ENCODE peak calls at places on chromosomes 4 and X, in six cellular contexts. V, G, E, Q, I and O are unnamed samples.

GRCh38 chr4:34046580-34046979 is 2197.7 kb downstream of the ARAP2 start:
- DNase-seq in V (peak; percentile 61), G (no peak), E (no peak), Q (peak; percentile 15), I (no peak), O (peak; percentile 61)

GRCh38 chr4:1855334-1856070 is 454 bp downstream of the LETM1 start:
- DNase-seq in V (no peak), G (peak; percentile 73), E (peak; percentile 26), Q (no peak), I (no peak), O (no peak)

GRCh38 chrX:154450312-154450711 is 6.4 kb downstream of the FAM50A start:
- DNase-seq in V (no peak), G (no peak), E (no peak), Q (no peak), I (no peak), O (no peak)

GRCh38 chr4:57148177-57148576 is 38.0 kb upstream of the IGFBP7 start:
- DNase-seq in V (no peak), G (no peak), E (no peak), Q (no peak), I (no peak), O (no peak)

GRCh38 chrX:14884714-14885113 is 11.5 kb downstream of the MOSPD2 start:
- DNase-seq in V (no peak), G (no peak), E (no peak), Q (no peak), I (no peak), O (no peak)

GRCh38 chr4:103012085-103012484 is 7.4 kb downstream of the SLC9B1 start:
- DNase-seq in V (peak; percentile 83), G (no peak), E (peak; percentile 53), Q (no peak), I (no peak), O (peak; percentile 81)

GRCh38 chrX:63934160-63934559 is 149.1 kb upstream of the ARHGEF9 start:
- DNase-seq in V (no peak), G (no peak), E (no peak), Q (no peak), I (no peak), O (no peak)

GRCh38 chrX:105758784-105759183 is 63.6 kb upstream of the NRK start:
- DNase-seq in V (no peak), G (no peak), E (no peak), Q (no peak), I (no peak), O (no peak)

GRCh38 chr4:140595065-140595464 is 26.3 kb upstream of the UCP1 start:
- DNase-seq in V (no peak), G (no peak), E (peak; percentile 54), Q (peak; percentile 37), I (no peak), O (peak; percentile 25)

GRCh38 chr4:144962300-144962699 is 135.7 kb downstream of the ANAPC10 start:
- DNase-seq in V (no peak), G (no peak), E (no peak), Q (no peak), I (no peak), O (no peak)

GRCh38 chr4:152259866-152260265 is 276.0 kb downstream of the FBXW7 start:
- DNase-seq in V (no peak), G (no peak), E (no peak), Q (no peak), I (no peak), O (peak; percentile 87)

GRCh38 chr4:107363137-107363536 is 327.0 kb upstream of the DKK2 start:
- DNase-seq in V (no peak), G (no peak), E (no peak), Q (no peak), I (no peak), O (no peak)

GRCh38 chr4:38935391-38936073 is 67.9 kb downstream of the FAM114A1 start:
- DNase-seq in V (no peak), G (no peak), E (no peak), Q (no peak), I (no peak), O (no peak)

GRCh38 chr4:1465173-1466033 is 59.2 kb upstream of the NKX1-1 start:
- DNase-seq in V (no peak), G (peak; percentile 57), E (no peak), Q (no peak), I (no peak), O (no peak)

DNA sequence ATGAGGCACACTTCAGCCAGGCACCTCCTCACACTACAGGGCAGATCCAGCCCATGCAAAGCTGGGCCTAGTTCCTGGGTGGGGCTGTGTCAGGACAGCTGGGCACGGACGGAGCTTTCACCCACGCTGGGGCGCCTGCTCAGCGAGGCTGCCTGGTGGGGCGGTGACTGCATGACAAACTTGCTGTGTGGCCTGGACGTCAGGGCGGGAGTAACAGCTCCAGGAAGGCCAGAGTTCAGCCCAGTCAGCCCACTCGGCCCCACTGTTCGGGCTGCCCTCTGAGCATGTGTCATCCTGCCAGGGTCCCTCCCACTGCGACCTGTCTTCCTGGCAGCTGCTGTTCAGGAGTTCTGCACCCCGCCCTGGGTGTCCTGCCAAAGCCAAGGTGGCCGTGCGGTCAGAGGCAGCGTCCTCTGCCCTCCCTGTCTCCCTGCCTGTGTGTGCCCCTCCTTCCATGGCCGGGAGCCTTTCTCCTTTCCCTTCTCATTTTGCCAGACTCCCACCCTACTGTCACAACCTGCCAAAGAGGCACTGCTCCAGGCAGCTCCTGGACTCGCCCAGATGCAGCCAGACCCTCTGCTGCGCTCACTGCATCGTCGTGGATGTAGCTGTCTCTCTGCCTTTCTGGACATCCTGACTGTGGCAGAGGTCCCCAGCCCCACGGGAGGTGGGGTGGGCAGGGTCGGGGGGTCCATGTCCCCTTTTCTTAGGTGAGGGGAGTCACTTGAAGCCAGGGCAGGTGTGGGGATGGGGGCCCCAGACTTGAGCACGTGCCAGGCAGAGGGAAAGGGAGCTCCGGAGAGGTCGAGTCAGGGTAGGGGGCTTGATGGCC is 33.0 kb upstream of the KIAA0232 start:
- DNase-seq in V (no peak), G (peak; percentile 89), E (peak; percentile 78), Q (peak; percentile 36), I (no peak), O (peak; percentile 48)
- TF ChIP-seq CTCF in V (no peak), G (no peak), E (no peak), Q (no peak), I (no peak), O (no peak)

GRCh38 chrX:41005445-41005992 is 79.7 kb upstream of the USP9X start:
- DNase-seq in V (no peak), G (no peak), E (peak; percentile 7), Q (no peak), I (no peak), O (no peak)
- H3K4me3 ChIP-seq in V (no peak overlapping the region), G (no peak overlapping the region), E (no peak overlapping the region), Q (no peak overlapping the region), I (no peak overlapping the region), O (no peak overlapping the region)

GRCh38 chrX:32408389-32408788 is 803.0 kb downstream of the DMD start:
- DNase-seq in V (no peak), G (no peak), E (no peak), Q (no peak), I (no peak), O (no peak)
- TF ChIP-seq CTCF in V (peak; percentile 15), G (no peak), E (no peak), Q (no peak), I (no peak), O (no peak)

DNA sequence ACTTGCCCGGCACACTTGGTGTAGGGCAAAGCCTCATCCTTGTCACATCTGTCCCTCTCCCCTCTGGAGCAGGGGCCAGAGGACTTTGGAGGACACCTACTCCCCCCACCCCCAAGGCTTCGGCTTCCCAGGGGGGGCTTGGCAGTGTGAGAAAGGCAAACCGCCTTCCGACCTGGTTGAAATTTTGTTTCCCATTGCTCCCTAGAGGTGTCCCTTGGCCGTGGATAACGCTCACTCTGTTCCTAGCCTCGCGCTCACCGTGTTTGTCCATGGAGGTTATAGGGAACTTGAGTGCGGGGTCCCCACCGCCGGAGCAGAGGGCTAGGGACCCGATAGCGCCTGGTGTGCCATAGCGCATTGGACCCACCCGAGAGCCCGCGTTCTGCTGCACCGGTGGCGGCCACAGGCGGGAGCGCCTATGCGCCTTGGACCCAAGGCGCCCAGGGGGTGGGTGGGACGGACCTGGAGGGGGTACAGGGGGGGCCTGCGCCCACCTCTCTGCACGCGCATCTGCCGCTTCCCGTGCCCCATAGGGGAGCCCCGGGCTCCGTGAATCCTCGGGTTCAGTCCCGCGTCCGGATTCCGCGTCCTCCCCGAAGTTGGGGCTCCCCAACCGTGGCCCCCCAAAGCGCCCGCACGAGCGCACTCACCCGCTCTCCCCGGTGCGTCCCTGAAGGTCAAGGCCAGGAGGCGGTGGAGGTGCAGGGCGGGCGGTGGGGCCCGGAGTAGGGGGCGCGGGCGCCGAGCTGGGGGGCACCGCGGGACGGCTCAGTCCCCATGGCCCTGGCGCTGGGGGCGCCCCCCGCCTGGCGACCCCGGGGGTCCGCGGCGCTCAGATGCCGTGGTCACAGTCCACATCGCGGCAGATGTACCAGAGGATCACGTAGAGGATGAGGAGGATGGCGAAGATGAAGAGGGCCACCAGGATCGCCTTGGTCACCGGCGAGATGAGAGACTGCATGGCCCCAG is 82.7 kb upstream of the DHRSX start:
- DNase-seq in V (no peak), G (no peak), E (no peak), Q (no peak), I (no peak), O (no peak)
- H3K4me3 ChIP-seq in V (no peak overlapping the region), G (no peak overlapping the region), E (no peak overlapping the region), Q (no peak overlapping the region), I (peak overlapping the region; percentile 76), O (no peak overlapping the region)

DNA sequence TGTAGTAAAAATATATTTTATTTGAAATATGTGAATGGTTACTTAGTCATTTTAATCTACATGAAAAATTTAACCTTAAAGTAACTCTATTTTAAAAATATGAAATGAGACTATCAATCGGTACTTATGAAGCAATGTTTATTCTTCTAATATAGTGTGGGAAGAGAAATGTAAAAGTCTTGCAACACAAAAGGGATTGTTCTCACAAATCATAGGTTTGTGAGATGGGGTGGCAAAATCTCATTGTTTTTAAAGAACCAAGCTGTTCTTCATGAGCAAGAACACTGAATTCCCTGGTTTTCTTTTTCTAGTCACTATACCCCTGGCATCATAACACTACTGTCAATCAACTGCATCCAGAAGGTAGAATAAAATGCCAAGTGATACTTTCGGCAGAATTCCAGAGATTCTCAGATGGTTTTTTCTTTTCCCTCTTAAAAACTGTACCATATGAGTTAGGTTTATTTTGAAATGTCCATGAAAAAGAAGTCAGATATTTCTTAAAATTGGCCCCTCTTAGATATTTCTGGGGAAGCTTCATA is 52.2 kb downstream of the SNCA start:
- DNase-seq in V (no peak), G (no peak), E (no peak), Q (no peak), I (no peak), O (no peak)
- TF ChIP-seq CTCF in V (no peak), G (no peak), E (no peak), Q (no peak), I (no peak), O (no peak)

GRCh38 chrX:107715331-107716044 is 60.1 kb downstream of the TSC22D3 start:
- DNase-seq in V (no peak), G (no peak), E (no peak), Q (no peak), I (no peak), O (peak; percentile 44)
- H3K4me3 ChIP-seq in V (peak overlapping the region; percentile 78), G (peak overlapping the region; percentile 72), E (no peak overlapping the region), Q (peak overlapping the region; percentile 66), I (peak overlapping the region; percentile 71), O (peak overlapping the region; percentile 71)